ENCODE peak calls at places on chromosome 3, in seven cellular contexts. M is adrenal gland; N is HT1080; Z is fibroblast of mammary gland; H is NCI-H1092 treated with DMSO at 0.1 percent for 48 hours; F is hypothalamus; Q is stimulated activated CD8-positive, alpha-beta memory T cell treated with anti-CD3 and anti-CD28 coated beads, Interleukin-15, amount 100 ng/mL, for 24 hours. L is an unnamed sample.

GRCh38 chr3:182364723-182365650 is 428.3 kb upstream of the ATP11B start:
- DNase-seq in M (no peak), N (peak; percentile 99), Z (no peak), H (peak; percentile 99), F (no peak), Q (no peak), L (no peak)

GRCh38 chr3:84983490-84983889 is 24.7 kb downstream of the CADM2 start:
- DNase-seq in M (no peak), N (no peak), Z (no peak), H (no peak), F (no peak), Q (no peak), L (no peak)

GRCh38 chr3:10816019-10816862 is at the start of gene SLC6A11:
- DNase-seq in M (no peak), N (no peak), Z (no peak), H (no peak), F (no peak), Q (no peak), L (peak; percentile 75)

GRCh38 chr3:31265646-31266423 is 266.9 kb upstream of the STT3B start:
- DNase-seq in M (no peak), N (no peak), Z (no peak), H (no peak), F (no peak), Q (no peak), L (no peak)

GRCh38 chr3:99477650-99478049 is 160.7 kb upstream of the COL8A1 start:
- DNase-seq in M (no peak), N (no peak), Z (no peak), H (no peak), F (no peak), Q (no peak), L (no peak)

GRCh38 chr3:107366766-107367165 is 10.5 kb upstream of the CCDC54 start:
- DNase-seq in M (no peak), N (peak; percentile 76), Z (no peak), H (no peak), F (no peak), Q (no peak), L (no peak)

GRCh38 chr3:52174896-52175295 is 20.7 kb upstream of the POC1A start:
- DNase-seq in M (no peak), N (peak; percentile 34), Z (peak; percentile 40), H (no peak), F (no peak), Q (no peak), L (no peak)

GRCh38 chr3:134799393-134799792 is 4.3 kb downstream of the EPHB1 start:
- DNase-seq in M (no peak), N (no peak), Z (no peak), H (no peak), F (no peak), Q (no peak), L (peak; percentile 33)

GRCh38 chr3:63043631-63044030 is 168.4 kb upstream of the CADPS start:
- DNase-seq in M (peak; percentile 20), N (peak; percentile 66), Z (peak; percentile 56), H (no peak), F (no peak), Q (no peak), L (no peak)

GRCh38 chr3:39052613-39053012 is 797 bp downstream of the WDR48 start:
- DNase-seq in M (no peak), N (no peak), Z (peak; percentile 4), H (no peak), F (no peak), Q (no peak), L (no peak)

GRCh38 chr3:178097576-178097975 is 438.7 kb upstream of the KCNMB2 start:
- DNase-seq in M (no peak), N (peak; percentile 29), Z (peak; percentile 94), H (no peak), F (no peak), Q (no peak), L (no peak)

GRCh38 chr3:44061961-44062360 is 179.7 kb upstream of the TOPAZ1 start:
- DNase-seq in M (no peak), N (no peak), Z (no peak), H (peak; percentile 49), F (no peak), Q (no peak), L (no peak)

GRCh38 chr3:150755902-150756301 is 7.1 kb downstream of the SIAH2 start:
- DNase-seq in M (no peak), N (no peak), Z (no peak), H (no peak), F (no peak), Q (no peak), L (no peak)

GRCh38 chr3:157078131-157078835 is 81.7 kb downstream of the CCNL1 start:
- DNase-seq in M (no peak), N (peak; percentile 37), Z (peak; percentile 73), H (no peak), F (no peak), Q (no peak), L (no peak)

GRCh38 chr3:123652346-123652984 is 67.6 kb upstream of the HACD2 start:
- DNase-seq in M (peak; percentile 82), N (peak; percentile 76), Z (peak; percentile 66), H (peak; percentile 87), F (no peak), Q (no peak), L (peak; percentile 44)

GRCh38 chr3:107251819-107252218 is 125.4 kb upstream of the CCDC54 start:
- DNase-seq in M (no peak), N (no peak), Z (no peak), H (no peak), F (no peak), Q (no peak), L (no peak)

GRCh38 chr3:189813652-189814245 is 182.6 kb downstream of the TP63 start:
- DNase-seq in M (no peak), N (no peak), Z (no peak), H (no peak), F (no peak), Q (no peak), L (no peak)

GRCh38 chr3:49465269-49466034 is 4.6 kb upstream of the DAG1 start:
- DNase-seq in M (no peak), N (no peak), Z (no peak), H (no peak), F (no peak), Q (no peak), L (no peak)

GRCh38 chr3:12799525-12800440 is 3.3 kb downstream of the CAND2 start:
- DNase-seq in M (no peak), N (no peak), Z (no peak), H (no peak), F (no peak), Q (no peak), L (no peak)

GRCh38 chr3:139317215-139317614 is 26.6 kb upstream of the MRPS22 start:
- DNase-seq in M (no peak), N (no peak), Z (no peak), H (no peak), F (no peak), Q (no peak), L (no peak)

GRCh38 chr3:156174229-156174847 is 54.0 kb downstream of the KCNAB1 start:
- DNase-seq in M (no peak), N (peak; percentile 63), Z (peak; percentile 71), H (peak; percentile 8), F (no peak), Q (no peak), L (no peak)

GRCh38 chr3:8554725-8555621 is 53.4 kb downstream of the LMCD1 start:
- DNase-seq in M (no peak), N (peak; percentile 44), Z (peak; percentile 88), H (peak; percentile 19), F (no peak), Q (no peak), L (no peak)

GRCh38 chr3:33233884-33234283 is 15.3 kb upstream of the SUSD5 start:
- DNase-seq in M (no peak), N (no peak), Z (no peak), H (no peak), F (no peak), Q (no peak), L (no peak)

GRCh38 chr3:110895054-110895453 is 176.6 kb upstream of the NECTIN3 start:
- DNase-seq in M (no peak), N (no peak), Z (no peak), H (no peak), F (no peak), Q (no peak), L (no peak)

GRCh38 chr3:164550857-164551256 is 527.4 kb downstream of the SI start:
- DNase-seq in M (no peak), N (no peak), Z (no peak), H (no peak), F (no peak), Q (no peak), L (no peak)

GRCh38 chr3:144384241-144384979 is 412.8 kb downstream of the DIPK2A start:
- DNase-seq in M (no peak), N (no peak), Z (peak; percentile 6), H (no peak), F (no peak), Q (no peak), L (no peak)

L was measured in H1.